ENCODE peak calls at places on chromosomes 1 and 21, in four cellular contexts. One of them, this sample, is unnamed.

GRCh38 chr21:25638634-25639166 is 358 bp upstream of the JAM2 start:
- DNase-seq in HepG2: no peak
- DNase-seq in K562: no peak
- DNase-seq in GM12878: peak; percentile 17
- DNase-seq in this sample: no peak

GRCh38 chr1:154726443-154726842 is 118.5 kb upstream of the ADAR start:
- DNase-seq in HepG2: no peak
- DNase-seq in K562: no peak
- DNase-seq in GM12878: peak; percentile 35
- DNase-seq in this sample: no peak

GRCh38 chr1:6445062-6445763 is 20.6 kb downstream of the ESPN start:
- DNase-seq in HepG2: peak; percentile 74
- DNase-seq in K562: no peak
- DNase-seq in GM12878: no peak
- DNase-seq in this sample: peak; percentile 78

GRCh38 chr1:115771094-115771846 is 2.8 kb upstream of the CASQ2 start:
- DNase-seq in HepG2: no peak
- DNase-seq in K562: no peak
- DNase-seq in GM12878: no peak
- DNase-seq in this sample: peak; percentile 45

GRCh38 chr21:45020629-45021427 is 53.6 kb upstream of the ADARB1 start:
- DNase-seq in HepG2: no peak
- DNase-seq in K562: no peak
- DNase-seq in GM12878: no peak
- DNase-seq in this sample: no peak

GRCh38 chr1:1573843-1574720 is 581 bp downstream of the SSU72 start:
- DNase-seq in HepG2: peak; percentile 57
- DNase-seq in K562: peak; percentile 86
- DNase-seq in GM12878: no peak
- DNase-seq in this sample: peak; percentile 67

GRCh38 chr1:216702170-216702569 is 21.1 kb downstream of the ESRRG start:
- DNase-seq in HepG2: no peak
- DNase-seq in K562: no peak
- DNase-seq in GM12878: no peak
- DNase-seq in this sample: no peak

GRCh38 chr1:48966583-48966982 is 189.9 kb upstream of the BEND5 start:
- DNase-seq in HepG2: no peak
- DNase-seq in K562: no peak
- DNase-seq in GM12878: no peak
- DNase-seq in this sample: no peak

GRCh38 chr1:147669475-147670318 is 627 bp downstream of the ACP6 start:
- DNase-seq in HepG2: peak; percentile 39
- DNase-seq in K562: no peak
- DNase-seq in GM12878: no peak
- DNase-seq in this sample: peak; percentile 51

GRCh38 chr1:183590225-183591191 is at the start of gene NCF2:
- DNase-seq in HepG2: no peak
- DNase-seq in K562: no peak
- DNase-seq in GM12878: peak; percentile 96
- DNase-seq in this sample: no peak

GRCh38 chr1:39822146-39822545 is 33.5 kb upstream of the BMP8B start:
- DNase-seq in HepG2: no peak
- DNase-seq in K562: no peak
- DNase-seq in GM12878: no peak
- DNase-seq in this sample: no peak

GRCh38 chr1:14189381-14189780 is 409.1 kb upstream of the KAZN start:
- DNase-seq in HepG2: no peak
- DNase-seq in K562: no peak
- DNase-seq in GM12878: no peak
- DNase-seq in this sample: no peak

DNA sequence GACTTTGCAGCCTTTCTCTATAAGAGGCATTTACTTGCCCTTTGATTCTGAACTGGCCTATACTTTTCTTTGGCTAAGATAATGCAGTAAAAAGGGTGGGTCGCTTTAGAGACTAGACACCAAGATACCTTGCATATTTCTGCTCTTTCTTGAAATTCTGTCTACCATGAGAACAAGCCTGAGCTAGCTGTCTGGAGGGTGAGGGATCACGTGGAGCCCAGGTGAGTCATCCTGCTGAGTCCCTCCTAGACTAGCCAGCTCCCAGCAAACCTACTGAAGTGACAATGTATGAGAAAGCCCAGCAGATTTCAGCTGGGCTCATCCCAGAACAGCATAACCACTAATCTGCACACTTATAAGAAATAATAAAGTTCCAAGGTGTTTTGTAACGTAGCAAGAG is 408.0 kb upstream of the KAZN start:
- DNase-seq in HepG2: no peak
- DNase-seq in K562: no peak
- DNase-seq in GM12878: no peak
- DNase-seq in this sample: no peak
- TF ChIP-seq MAX in HepG2: no peak
- TF ChIP-seq MAX in K562: no peak
- TF ChIP-seq MAX in GM12878: no peak
- TF ChIP-seq MAX in this sample: no peak

GRCh38 chr1:71147637-71148360 is 67.0 kb upstream of the ZRANB2 start:
- DNase-seq in HepG2: no peak
- DNase-seq in K562: no peak
- DNase-seq in GM12878: no peak
- DNase-seq in this sample: no peak
- TF ChIP-seq ETV6 in HepG2: no peak
- TF ChIP-seq ETV6 in K562: no peak
- TF ChIP-seq ETV6 in GM12878: no peak
- TF ChIP-seq ETV6 in this sample: no peak

DNA sequence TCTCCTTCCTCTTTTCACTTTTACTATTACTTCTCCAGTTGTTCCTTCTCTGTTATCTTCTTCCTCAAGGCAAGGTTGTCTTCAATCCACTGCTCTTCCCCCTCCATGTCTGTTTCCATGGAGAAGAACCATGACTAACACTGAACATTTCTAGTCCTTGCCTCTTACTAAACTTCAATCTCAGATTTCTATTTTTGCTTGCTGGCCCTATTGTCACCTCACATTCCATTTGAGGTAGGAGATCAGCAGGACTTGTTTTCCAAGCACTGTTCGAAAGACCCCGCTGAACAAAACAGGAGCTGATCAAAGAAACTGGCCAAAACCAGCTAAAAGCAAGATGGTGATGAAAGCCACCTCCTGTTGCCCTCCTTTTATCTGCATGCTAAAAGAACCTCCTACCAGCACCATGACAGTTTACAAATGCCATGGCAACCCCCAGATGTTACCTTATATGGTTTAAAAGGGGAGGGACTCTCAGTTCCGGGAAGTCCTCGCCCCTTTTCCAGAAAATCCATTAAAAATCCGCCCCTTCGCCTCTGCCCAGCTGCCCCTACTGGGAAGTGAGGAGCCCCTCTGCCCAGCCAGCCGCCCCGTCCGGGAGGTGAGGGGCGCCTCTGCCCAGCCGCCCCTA is 22.6 kb downstream of the GON4L start:
- DNase-seq in HepG2: no peak
- DNase-seq in K562: peak; percentile 64
- DNase-seq in GM12878: no peak
- DNase-seq in this sample: peak; percentile 13
- TF ChIP-seq SP1 in HepG2: no peak
- TF ChIP-seq SP1 in K562: no peak
- TF ChIP-seq SP1 in GM12878: no peak
- TF ChIP-seq SP1 in this sample: no peak

DNA sequence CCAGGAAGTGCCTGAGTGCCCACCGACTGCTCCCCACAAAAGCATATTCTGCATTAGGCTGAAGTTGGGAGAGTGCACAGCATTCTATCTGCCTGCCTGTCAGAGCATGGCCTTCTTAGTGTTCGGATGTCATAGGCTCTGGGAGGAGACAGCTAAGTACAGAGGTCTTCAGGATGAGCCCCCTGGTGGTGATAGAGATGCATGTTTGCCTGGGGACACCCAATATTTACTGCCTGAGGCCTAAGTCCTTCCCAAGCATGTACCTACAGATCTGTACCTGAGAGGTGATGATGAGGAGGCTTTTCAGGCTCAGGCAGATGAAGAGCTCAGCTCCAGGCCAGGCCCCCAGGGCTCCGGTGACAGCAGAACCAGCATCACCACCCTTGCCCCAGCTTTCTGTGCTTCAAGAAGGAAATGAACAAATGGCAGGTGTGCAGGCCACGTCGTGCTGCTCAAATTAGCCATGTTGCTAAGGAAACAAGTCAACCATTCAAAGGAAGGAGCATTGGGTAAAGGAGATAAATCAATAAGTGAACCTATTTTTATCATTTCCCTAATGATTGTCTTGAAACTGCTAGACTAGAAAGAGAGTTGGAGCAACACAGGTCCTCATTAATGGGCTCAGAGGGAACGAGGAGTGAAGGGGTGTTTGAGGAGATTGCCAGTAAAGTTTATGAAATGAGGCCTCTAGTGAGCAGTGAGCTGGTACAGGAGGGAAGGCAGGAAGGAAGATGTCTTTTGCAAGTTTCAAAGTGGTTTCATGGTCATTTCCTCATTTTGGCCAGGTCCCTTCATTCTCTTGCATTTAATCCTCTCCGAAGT is 21.2 kb downstream of the CACNA1E start:
- DNase-seq in HepG2: peak; percentile 48
- DNase-seq in K562: peak; percentile 65
- DNase-seq in GM12878: peak; percentile 74
- DNase-seq in this sample: peak; percentile 52
- TF ChIP-seq MAX in HepG2: no peak
- TF ChIP-seq MAX in K562: no peak
- TF ChIP-seq MAX in GM12878: no peak
- TF ChIP-seq MAX in this sample: no peak

GRCh38 chr1:213054142-213054541 is 3.1 kb downstream of the RPS6KC1 start:
- DNase-seq in HepG2: no peak
- DNase-seq in K562: no peak
- DNase-seq in GM12878: no peak
- DNase-seq in this sample: no peak

GRCh38 chr1:213057264-213058059 is 6.4 kb downstream of the RPS6KC1 start:
- DNase-seq in HepG2: peak; percentile 71
- DNase-seq in K562: no peak
- DNase-seq in GM12878: no peak
- DNase-seq in this sample: no peak

GRCh38 chr1:213053455-213053854 is 2.4 kb downstream of the RPS6KC1 start:
- DNase-seq in HepG2: no peak
- DNase-seq in K562: no peak
- DNase-seq in GM12878: no peak
- DNase-seq in this sample: no peak

GRCh38 chr1:213055767-213056166 is 4.7 kb downstream of the RPS6KC1 start:
- DNase-seq in HepG2: no peak
- DNase-seq in K562: no peak
- DNase-seq in GM12878: no peak
- DNase-seq in this sample: no peak

GRCh38 chr1:213055087-213055591 is 4.1 kb downstream of the RPS6KC1 start:
- DNase-seq in HepG2: no peak
- DNase-seq in K562: peak; percentile 47
- DNase-seq in GM12878: no peak
- DNase-seq in this sample: no peak
- TF ChIP-seq ETV6 in HepG2: no peak
- TF ChIP-seq ETV6 in K562: no peak
- TF ChIP-seq ETV6 in GM12878: no peak
- TF ChIP-seq ETV6 in this sample: no peak

DNA sequence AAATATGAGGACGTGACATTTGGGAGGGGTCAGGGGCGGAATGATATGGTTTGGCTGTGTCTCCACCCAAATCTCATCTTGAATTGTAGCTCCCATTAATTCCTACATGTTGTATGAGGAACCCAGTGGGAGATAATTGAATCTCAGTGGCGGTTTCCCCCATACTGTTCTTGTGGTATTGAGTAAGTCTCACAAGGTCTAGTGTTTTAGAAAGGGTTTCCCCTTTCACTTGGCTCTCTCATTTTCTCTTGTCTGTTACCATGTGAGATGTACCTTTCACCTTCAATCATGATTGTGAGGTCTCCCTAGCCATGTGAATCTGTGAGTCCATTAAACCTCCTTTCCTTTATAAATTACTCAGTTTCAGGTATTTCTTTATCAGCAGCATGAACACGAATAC is 663.6 kb upstream of the CHRM3 start:
- DNase-seq in HepG2: no peak
- DNase-seq in K562: no peak
- DNase-seq in GM12878: no peak
- DNase-seq in this sample: no peak
- TF ChIP-seq SP1 in HepG2: no peak
- TF ChIP-seq SP1 in K562: no peak
- TF ChIP-seq SP1 in GM12878: no peak
- TF ChIP-seq SP1 in this sample: no peak

GRCh38 chr1:4743978-4744750 is 89.8 kb downstream of the AJAP1 start:
- DNase-seq in HepG2: no peak
- DNase-seq in K562: no peak
- DNase-seq in GM12878: no peak
- DNase-seq in this sample: no peak
- TF ChIP-seq MAX in HepG2: no peak
- TF ChIP-seq MAX in K562: no peak
- TF ChIP-seq MAX in GM12878: no peak
- TF ChIP-seq MAX in this sample: no peak

DNA sequence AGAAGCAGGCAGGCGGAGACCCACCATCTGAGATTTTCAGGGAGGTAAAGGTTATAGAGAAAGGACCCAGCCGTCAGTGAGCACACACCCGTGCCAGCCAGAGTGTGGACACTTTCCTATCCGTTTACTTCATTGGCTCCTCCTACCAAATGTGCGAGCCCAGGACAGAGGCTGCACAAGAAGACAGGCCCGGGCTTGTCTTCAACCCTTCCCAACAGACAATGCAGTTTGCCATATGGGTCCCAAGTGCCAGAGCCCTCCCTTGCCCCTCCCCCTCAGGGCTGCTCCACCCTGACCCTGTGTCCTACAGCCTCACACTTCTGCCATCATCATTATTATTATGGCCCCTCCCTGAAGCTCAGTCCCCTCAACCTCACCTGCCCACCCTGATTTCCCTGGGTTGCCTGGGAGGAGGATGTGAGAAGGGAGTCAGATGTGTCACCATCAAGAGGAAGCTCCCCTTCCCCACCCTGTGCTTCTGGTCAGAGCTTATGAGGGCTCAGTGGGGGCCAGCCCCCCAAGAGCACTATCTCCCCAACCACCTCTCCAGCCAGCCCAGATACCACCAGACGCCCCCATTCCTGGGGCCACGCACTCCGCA is 9.4 kb downstream of the LAPTM5 start:
- DNase-seq in HepG2: no peak
- DNase-seq in K562: peak; percentile 34
- DNase-seq in GM12878: no peak
- DNase-seq in this sample: no peak
- TF ChIP-seq ETV6 in HepG2: no peak
- TF ChIP-seq ETV6 in K562: no peak
- TF ChIP-seq ETV6 in GM12878: no peak
- TF ChIP-seq ETV6 in this sample: no peak